ENCODE peak calls at places on chromosomes 12 and 14, in seven cellular contexts. X, Q, H, A, L, B and C are unnamed samples.

GRCh38 chr14:76531821-76532318 is 155.9 kb downstream of the ESRRB start:
- DNase-seq in X (no peak), Q (no peak), H (no peak), A (no peak), L (no peak), B (no peak), C (no peak)

GRCh38 chr12:45257185-45257585 is 41.3 kb downstream of the ANO6 start:
- DNase-seq in X (peak), Q (no peak), H (no peak), A (no peak), L (no peak), B (no peak), C (no peak)

GRCh38 chr14:102498005-102498677 is 11.4 kb downstream of the ANKRD9 start:
- DNase-seq in X (no peak), Q (no peak), H (no peak), A (no peak), L (no peak), B (no peak), C (no peak)

GRCh38 chr14:61456720-61457119 is 135.3 kb downstream of the PRKCH start:
- DNase-seq in X (peak), Q (peak), H (peak), A (peak), L (peak), B (peak), C (peak)

GRCh38 chr12:15852383-15852782 is 29.8 kb upstream of the STRAP start:
- DNase-seq in X (no peak), Q (no peak), H (peak), A (no peak), L (no peak), B (no peak), C (no peak)

GRCh38 chr12:80622271-80622670 is 85.2 kb upstream of the MYF6 start:
- DNase-seq in X (no peak), Q (no peak), H (peak), A (no peak), L (no peak), B (peak), C (peak)

GRCh38 chr12:94092516-94093241 is 55.7 kb upstream of the PLXNC1 start:
- DNase-seq in X (no peak), Q (no peak), H (peak), A (no peak), L (peak), B (no peak), C (peak)

GRCh38 chr12:1797011-1797901 is 23.1 kb upstream of the LRTM2 start:
- DNase-seq in X (peak), Q (peak), H (no peak), A (no peak), L (peak), B (no peak), C (no peak)

GRCh38 chr14:103188691-103189480 is 65.6 kb downstream of the TNFAIP2 start:
- DNase-seq in X (no peak), Q (no peak), H (no peak), A (no peak), L (no peak), B (no peak), C (no peak)

GRCh38 chr12:106126441-106127288 is 12.1 kb downstream of the NUAK1 start:
- DNase-seq in X (no peak), Q (no peak), H (peak), A (no peak), L (no peak), B (no peak), C (no peak)

GRCh38 chr12:92950011-92950410 is 20.9 kb upstream of the EEA1 start:
- DNase-seq in X (no peak), Q (no peak), H (no peak), A (no peak), L (no peak), B (no peak), C (no peak)

GRCh38 chr12:15701212-15701611 is 88.0 kb downstream of the EPS8 start:
- DNase-seq in X (no peak), Q (no peak), H (no peak), A (no peak), L (no peak), B (no peak), C (peak)

GRCh38 chr14:73173092-73173735 is 36.9 kb downstream of the PSEN1 start:
- DNase-seq in X (peak), Q (no peak), H (peak), A (no peak), L (no peak), B (peak), C (peak)

GRCh38 chr12:91910871-91911388 is 234.7 kb downstream of the BTG1 start:
- DNase-seq in X (no peak), Q (no peak), H (no peak), A (no peak), L (no peak), B (no peak), C (no peak)

GRCh38 chr12:58930770-58931324 is 10.5 kb upstream of the LRIG3 start:
- DNase-seq in X (no peak), Q (no peak), H (no peak), A (no peak), L (no peak), B (no peak), C (no peak)

GRCh38 chr14:58362798-58363412 is 32.8 kb upstream of the TOMM20L start:
- DNase-seq in X (no peak), Q (no peak), H (peak), A (no peak), L (no peak), B (peak), C (peak)

GRCh38 chr12:104590002-104590401 is 133.3 kb downstream of the CHST11 start:
- DNase-seq in X (no peak), Q (no peak), H (no peak), A (no peak), L (no peak), B (no peak), C (no peak)

GRCh38 chr12:70556179-70556869 is 80.9 kb downstream of the PTPRB start:
- DNase-seq in X (no peak), Q (no peak), H (no peak), A (no peak), L (no peak), B (no peak), C (peak)

GRCh38 chr14:37819155-37820015 is 224.0 kb downstream of the TTC6 start:
- DNase-seq in X (no peak), Q (no peak), H (peak), A (no peak), L (no peak), B (peak), C (peak)

GRCh38 chr14:105491366-105492006 is 440 bp downstream of the TEDC1 start:
- DNase-seq in X (peak), Q (peak), H (peak), A (peak), L (peak), B (peak), C (peak)

GRCh38 chr12:60921541-60921940 is 1325.7 kb downstream of the SLC16A7 start:
- DNase-seq in X (no peak), Q (no peak), H (peak), A (no peak), L (no peak), B (no peak), C (no peak)

GRCh38 chr14:37939442-37940028 is 268.2 kb upstream of the SSTR1 start:
- DNase-seq in X (no peak), Q (no peak), H (no peak), A (no peak), L (no peak), B (no peak), C (no peak)

GRCh38 chr12:93594766-93595165 is 22.3 kb downstream of the SOCS2 start:
- DNase-seq in X (no peak), Q (no peak), H (no peak), A (no peak), L (no peak), B (no peak), C (no peak)

GRCh38 chr14:59022144-59022543 is 166.3 kb upstream of the DAAM1 start:
- DNase-seq in X (no peak), Q (no peak), H (no peak), A (no peak), L (no peak), B (peak), C (no peak)